ENCODE peak calls at places on chromosomes 6 and 20, in nine cellular contexts. U is adipocyte, W is T-helper 17 cell, Q is SIG-M5, B is suprapubic skin, F is NB4, L is AML-193, E is choroid plexus epithelial cell, G is midbrain. Y is an unnamed sample.

GRCh38 chr6:119237177-119237715 is 112.3 kb downstream of the MAN1A1 start:
- DNase-seq in E (no peak), L (no peak), G (no peak), F (no peak), W (no peak), Q (no peak), B (no peak), U (no peak), Y (no peak)

GRCh38 chr20:59047938-59048680 is 5.5 kb upstream of the PRELID3B start:
- DNase-seq in U (peak), W (no peak), B (no peak), F (no peak), E (peak), G (no peak), Q (no peak), L (no peak), Y (no peak)

GRCh38 chr20:3710703-3711417 is 1.5 kb downstream of the SIGLEC1 start:
- DNase-seq in W (peak), U (peak), F (peak), L (peak), E (peak), B (peak), G (peak), Q (no peak), Y (peak)

GRCh38 chr6:27669278-27669797 is 196.4 kb upstream of the ZNF184 start:
- DNase-seq in B (no peak), U (peak), Q (no peak), L (no peak), W (no peak), E (no peak), G (no peak), F (peak), Y (no peak)

GRCh38 chr20:52422574-52423463 is 231.2 kb upstream of the ZFP64 start:
- DNase-seq in B (no peak), F (no peak), G (no peak), E (no peak), Q (no peak), U (peak), L (no peak), W (no peak), Y (no peak)

GRCh38 chr20:63215101-63216040 is 560 bp downstream of the YTHDF1 start:
- DNase-seq in Q (no peak), W (no peak), E (peak), U (peak), B (no peak), G (no peak), F (peak), L (peak), Y (no peak)

GRCh38 chr6:143136647-143137046 is 76.0 kb downstream of the AIG1 start:
- DNase-seq in G (no peak), U (no peak), Q (no peak), B (no peak), W (no peak), E (no peak), L (no peak), F (no peak), Y (no peak)

GRCh38 chr6:113082691-113083090 is 735.6 kb downstream of the RFPL4B start:
- DNase-seq in F (no peak), B (no peak), L (no peak), Q (no peak), U (no peak), W (no peak), E (peak), G (no peak), Y (no peak)

GRCh38 chr6:122872311-122872710 is 83.3 kb downstream of the SMPDL3A start:
- DNase-seq in E (no peak), L (no peak), G (no peak), Q (no peak), W (no peak), F (no peak), U (no peak), B (no peak), Y (no peak)

GRCh38 chr20:34473262-34473883 is 42.8 kb upstream of the DYNLRB1 start:
- DNase-seq in E (peak), F (peak), L (no peak), U (peak), W (no peak), G (peak), B (no peak), Q (no peak), Y (peak)

GRCh38 chr6:74939309-74939708 is 266.5 kb downstream of the COL12A1 start:
- DNase-seq in U (no peak), B (no peak), F (peak), L (peak), W (no peak), E (peak), G (no peak), Q (no peak), Y (no peak)

GRCh38 chr6:170211404-170212025 is 79.4 kb downstream of the DLL1 start:
- DNase-seq in B (peak), G (no peak), F (no peak), E (no peak), L (no peak), U (no peak), Q (no peak), W (no peak), Y (no peak)

GRCh38 chr6:150079604-150080003 is 10.7 kb upstream of the ULBP3 start:
- DNase-seq in F (no peak), B (peak), W (no peak), Q (no peak), E (peak), G (no peak), L (no peak), U (no peak), Y (no peak)

GRCh38 chr6:128397996-128398395 is 122.4 kb downstream of the PTPRK start:
- DNase-seq in U (no peak), E (no peak), F (no peak), Q (no peak), B (no peak), W (no peak), L (no peak), G (no peak), Y (no peak)

GRCh38 chr6:79993911-79994309 is 10.5 kb upstream of the TTK start:
- DNase-seq in F (no peak), Q (no peak), G (no peak), E (no peak), W (no peak), U (no peak), B (no peak), L (no peak), Y (no peak)

GRCh38 chr20:32438331-32438858 is 80.3 kb downstream of the ASXL1 start:
- DNase-seq in Q (no peak), L (no peak), U (no peak), G (no peak), W (no peak), F (no peak), B (no peak), E (no peak), Y (no peak)

GRCh38 chr20:45181639-45182038 is 6.9 kb downstream of the PI3 start:
- DNase-seq in W (no peak), Q (no peak), E (no peak), B (no peak), L (no peak), F (no peak), G (no peak), U (peak), Y (no peak)

GRCh38 chr6:138833819-138834539 is 38.1 kb downstream of the ECT2L start:
- DNase-seq in U (no peak), W (no peak), B (no peak), Q (no peak), F (no peak), E (peak), G (peak), L (no peak), Y (no peak)